ENCODE peak calls at places on chromosomes 12 and 14, in eight cellular contexts. U is stomach; W is effector memory CD4-positive, alpha-beta T cell; K is PC-3; D is heart left ventricle; M is small intestine; H is IMR-90; T is upper lobe of left lung. P is an unnamed sample. For H3K4me1, the result is how much of the 10 kb centered on the place peaks cover.

GRCh38 chr12:80190001-80190400 is 90.7 kb downstream of the OTOGL start:
- DNase-seq in U (no peak), W (no peak), K (no peak), D (no peak), M (no peak), H (peak), T (no peak), P (no peak)

GRCh38 chr12:2667716-2668440 is 126.9 kb upstream of the FKBP4 start:
- DNase-seq in U (no peak), W (no peak), K (no peak), D (no peak), M (no peak), H (no peak), T (no peak), P (no peak)

GRCh38 chr12:104877107-104877705 is 80.9 kb downstream of the SLC41A2 start:
- DNase-seq in U (peak), W (no peak), K (peak), D (no peak), M (no peak), H (peak), T (peak), P (no peak)

GRCh38 chr12:2114071-2114470 is 61.3 kb downstream of the CACNA1C start:
- DNase-seq in U (no peak), W (no peak), K (no peak), D (no peak), M (no peak), H (no peak), T (no peak), P (no peak)

GRCh38 chr12:71472441-71472911 is 32.9 kb downstream of the LGR5 start:
- DNase-seq in U (no peak), W (no peak), K (no peak), D (no peak), M (no peak), H (peak), T (no peak), P (no peak)

GRCh38 chr14:69693823-69694729 is 72.9 kb upstream of the SRSF5 start:
- DNase-seq in U (peak), W (no peak), K (no peak), D (no peak), M (peak), H (no peak), T (peak), P (no peak)

GRCh38 chr12:51333536-51333935 is 9.6 kb upstream of the BIN2 start:
- DNase-seq in U (no peak), W (no peak), K (no peak), D (no peak), M (no peak), H (no peak), T (no peak), P (no peak)

GRCh38 chr14:103130017-103130764 is 6.9 kb downstream of the TNFAIP2 start:
- DNase-seq in U (no peak), W (no peak), K (no peak), D (no peak), M (no peak), H (no peak), T (no peak), P (no peak)

GRCh38 chr14:22337938-22338337 is 251.1 kb downstream of the DAD1 start:
- DNase-seq in U (no peak), W (no peak), K (no peak), D (no peak), M (peak), H (no peak), T (no peak), P (no peak)

GRCh38 chr14:81247271-81247766 is 26.6 kb upstream of the GTF2A1 start:
- DNase-seq in U (peak), W (no peak), K (no peak), D (no peak), M (no peak), H (no peak), T (no peak), P (no peak)

GRCh38 chr12:2301531-2302461 is 249.0 kb downstream of the CACNA1C start:
- DNase-seq in U (no peak), W (no peak), K (no peak), D (no peak), M (no peak), H (peak), T (no peak), P (no peak)

GRCh38 chr14:102182901-102183619 is 43.4 kb downstream of the WDR20 start:
- DNase-seq in U (no peak), W (no peak), K (no peak), D (no peak), M (no peak), H (no peak), T (no peak), P (no peak)

GRCh38 chr12:49336645-49337584 is at the start of gene C1QL4:
- DNase-seq in U (peak), W (peak), K (peak), D (peak), M (peak), H (peak), T (peak), P (peak)

GRCh38 chr12:29616664-29617409 is 119.4 kb upstream of the OVCH1 start:
- DNase-seq in U (no peak), W (no peak), K (peak), D (no peak), M (peak), H (peak), T (no peak), P (no peak)

GRCh38 chr12:67069451-67070306 is 199.5 kb upstream of the CAND1 start:
- DNase-seq in U (peak), W (no peak), K (peak), D (no peak), M (peak), H (no peak), T (no peak), P (peak)

GRCh38 chr14:76647699-76648298 is 113.5 kb upstream of the VASH1 start:
- DNase-seq in U (no peak), W (peak), K (peak), D (no peak), M (peak), H (peak), T (no peak), P (no peak)

GRCh38 chr12:98799411-98799810 is 154.3 kb downstream of the APAF1 start:
- DNase-seq in U (no peak), W (no peak), K (peak), D (no peak), M (no peak), H (no peak), T (no peak), P (no peak)

GRCh38 chr12:13194462-13195110 is 1.9 kb upstream of the EMP1 start:
- DNase-seq in U (no peak), W (no peak), K (peak), D (no peak), M (peak), H (no peak), T (no peak), P (no peak)

GRCh38 chr12:50665170-50665569 is 98.7 kb upstream of the ATF1 start:
- DNase-seq in U (no peak), W (no peak), K (peak), D (no peak), M (peak), H (no peak), T (no peak), P (no peak)

GRCh38 chr12:107109726-107110518 is 16.6 kb upstream of the CRY1 start:
- DNase-seq in U (no peak), W (no peak), K (no peak), D (no peak), M (no peak), H (no peak), T (no peak), P (no peak)

GRCh38 chr12:25200703-25201102 is 5.7 kb downstream of the ETFRF1 start:
- DNase-seq in U (no peak), W (no peak), K (no peak), D (no peak), M (no peak), H (peak), T (no peak), P (no peak)

GRCh38 chr12:114636723-114637480 is 47.1 kb downstream of the TBX3 start:
- DNase-seq in U (no peak), W (no peak), K (peak), D (no peak), M (peak), H (peak), T (no peak), P (no peak)

GRCh38 chr14:88039197-88039596 is 34.3 kb downstream of the GPR65 start:
- DNase-seq in U (no peak), W (no peak), K (no peak), D (no peak), M (no peak), H (no peak), T (no peak), P (no peak)

GRCh38 chr14:76696361-76696760 is 64.9 kb upstream of the VASH1 start:
- DNase-seq in U (no peak), W (no peak), K (no peak), D (no peak), M (no peak), H (no peak), T (no peak), P (no peak)

GRCh38 chr14:101478796-101479410 is 82.4 kb upstream of the DIO3 start:
- DNase-seq in U (peak), W (no peak), K (no peak), D (no peak), M (no peak), H (no peak), T (no peak), P (peak)

GRCh38 chr12:132152411-132152821 is 8.2 kb downstream of the NOC4L start:
- DNase-seq in U (no peak), W (no peak), K (no peak), D (no peak), M (no peak), H (no peak), T (no peak), P (no peak)

GRCh38 chr12:115144425-115144824 is 460.4 kb upstream of the TBX3 start:
- DNase-seq in U (no peak), W (no peak), K (no peak), D (no peak), M (no peak), H (no peak), T (no peak), P (no peak)

GRCh38 chr12:32089156-32089950 is 17.3 kb upstream of the BICD1 start:
- DNase-seq in U (no peak), W (no peak), K (peak), D (no peak), M (no peak), H (no peak), T (no peak), P (no peak)

GRCh38 chr14:95480109-95480886 is 36.2 kb downstream of the SYNE3 start:
- DNase-seq in U (no peak), W (peak), K (peak), D (peak), M (no peak), H (peak), T (peak), P (no peak)

GRCh38 chr12:50006754-50007442 is 18.4 kb downstream of the RACGAP1 start:
- DNase-seq in U (no peak), W (no peak), K (peak), D (no peak), M (no peak), H (peak), T (no peak), P (no peak)

DNA sequence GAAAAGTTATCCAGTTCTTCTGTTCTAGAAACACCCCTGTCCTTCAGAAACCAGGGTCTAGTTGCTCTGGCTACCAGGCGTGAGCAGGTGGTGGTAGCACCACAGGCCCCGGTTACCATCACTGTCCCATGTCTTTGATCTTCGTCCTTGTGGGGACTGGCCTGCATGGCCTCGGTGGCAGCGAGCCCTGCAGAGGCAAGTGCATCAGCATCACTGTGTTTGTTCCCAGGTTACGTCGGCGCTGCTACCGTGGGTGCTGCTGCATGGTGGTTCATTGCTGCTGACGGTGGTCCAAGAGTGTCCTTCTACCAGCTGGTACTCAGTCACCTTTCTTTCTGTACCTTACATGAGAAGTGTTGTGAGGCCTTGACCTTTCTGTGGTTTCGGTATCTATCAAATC is 58.9 kb downstream of the ANAPC7 start:
- DNase-seq in U (no peak), W (no peak), K (no peak), D (no peak), M (no peak), H (no peak), T (no peak), P (no peak)
- H3K27ac ChIP-seq in U (no peak), W (no peak), K (peak), D (no peak), M (no peak), H (no peak), T (peak), P (no peak)

GRCh38 chr14:62123959-62124358 is 361.7 kb downstream of the SNAPC1 start:
- DNase-seq in U (no peak), W (no peak), K (no peak), D (no peak), M (no peak), H (no peak), T (no peak), P (no peak)
- H3K4me1 ChIP-seq in U (under half), W (under half), K (under half), D (under half), M (under half), H (under half), T (under half), P (under half)

GRCh38 chr12:22361785-22362184 is 27.3 kb upstream of the ST8SIA1 start:
- DNase-seq in U (no peak), W (no peak), K (no peak), D (no peak), M (no peak), H (no peak), T (no peak), P (no peak)
- H3K27ac ChIP-seq in U (no peak), W (no peak), K (no peak), D (no peak), M (no peak), H (no peak), T (no peak), P (no peak)

GRCh38 chr12:47226199-47226598 is 146.4 kb upstream of the AMIGO2 start:
- DNase-seq in U (no peak), W (no peak), K (no peak), D (no peak), M (no peak), H (no peak), T (no peak), P (no peak)

GRCh38 chr12:47224563-47225133 is 144.9 kb upstream of the AMIGO2 start:
- DNase-seq in U (no peak), W (no peak), K (no peak), D (no peak), M (no peak), H (no peak), T (no peak), P (no peak)

GRCh38 chr12:47222960-47223847 is 143.4 kb upstream of the AMIGO2 start:
- DNase-seq in U (no peak), W (no peak), K (no peak), D (no peak), M (no peak), H (no peak), T (no peak), P (no peak)

GRCh38 chr12:47223848-47224213 is 144.1 kb upstream of the AMIGO2 start:
- DNase-seq in U (peak), W (no peak), K (no peak), D (peak), M (peak), H (peak), T (no peak), P (no peak)

GRCh38 chr12:47225356-47225755 is 145.6 kb upstream of the AMIGO2 start:
- DNase-seq in U (no peak), W (no peak), K (no peak), D (no peak), M (no peak), H (no peak), T (no peak), P (no peak)
- H3K4me1 ChIP-seq in U (under half), W (under half), K (under half), D (under half), M (under half), H (under half), T (under half), P (under half)

GRCh38 chr12:8950287-8950574 is 786 bp upstream of the M6PR start:
- DNase-seq in U (no peak), W (no peak), K (no peak), D (no peak), M (no peak), H (no peak), T (no peak), P (no peak)

GRCh38 chr12:8948711-8949524 is 527 bp downstream of the M6PR start:
- DNase-seq in U (no peak), W (no peak), K (peak), D (no peak), M (peak), H (peak), T (peak), P (no peak)

GRCh38 chr12:8951744-8952143 is 2.3 kb upstream of the M6PR start:
- DNase-seq in U (no peak), W (no peak), K (no peak), D (no peak), M (peak), H (no peak), T (no peak), P (no peak)

GRCh38 chr12:8949525-8950286 is at the start of gene M6PR:
- DNase-seq in U (peak), W (peak), K (peak), D (peak), M (peak), H (peak), T (peak), P (peak)

GRCh38 chr12:8950702-8951478 is 1.4 kb upstream of the M6PR start:
- DNase-seq in U (no peak), W (no peak), K (no peak), D (no peak), M (peak), H (no peak), T (no peak), P (no peak)
- H3K27ac ChIP-seq in U (peak), W (peak), K (no peak), D (no peak), M (no peak), H (no peak), T (peak), P (peak)

P was measured in lower lobe of right lung.